ENCODE peak calls at places on chromosomes 4 and X, in six cellular contexts. Z, L, G, J, F and M are unnamed samples.
A peak's percentile ranks its signal among the peaks of the same experiment; 100 is the strongest.

GRCh38 chr4:33715996-33716395 is 2528.3 kb downstream of the ARAP2 start:
- DNase-seq in Z (peak; percentile 89), L (no peak), G (no peak), J (no peak), F (no peak), M (no peak)

GRCh38 chr4:156298230-156298629 is 344.6 kb upstream of the CTSO start:
- DNase-seq in Z (peak; percentile 95), L (no peak), G (no peak), J (no peak), F (no peak), M (no peak)

GRCh38 chr4:168367065-168367464 is 48.5 kb upstream of the DDX60 start:
- DNase-seq in Z (no peak), L (no peak), G (no peak), J (no peak), F (no peak), M (no peak)

GRCh38 chr4:108450236-108450898 is 170.0 kb upstream of the RPL34 start:
- DNase-seq in Z (no peak), L (no peak), G (no peak), J (no peak), F (no peak), M (no peak)

GRCh38 chr4:56134272-56134671 is 185.5 kb downstream of the CEP135 start:
- DNase-seq in Z (peak; percentile 94), L (no peak), G (no peak), J (no peak), F (no peak), M (no peak)

GRCh38 chr4:91267543-91267942 is 1036.2 kb upstream of the GRID2 start:
- DNase-seq in Z (no peak), L (no peak), G (no peak), J (no peak), F (no peak), M (no peak)

GRCh38 chrX:134794692-134795091 is 136.4 kb upstream of the PLAC1 start:
- DNase-seq in Z (no peak), L (no peak), G (no peak), J (no peak), F (no peak), M (no peak)

GRCh38 chr4:37008199-37008598 is 236.3 kb upstream of the NWD2 start:
- DNase-seq in Z (peak; percentile 1), L (no peak), G (no peak), J (no peak), F (peak; percentile 54), M (peak; percentile 76)

GRCh38 chr4:76674995-76675394 is 222.9 kb downstream of the SOWAHB start:
- DNase-seq in Z (no peak), L (no peak), G (no peak), J (no peak), F (no peak), M (no peak)

GRCh38 chr4:22391548-22391947 is 124.3 kb downstream of the ADGRA3 start:
- DNase-seq in Z (peak; percentile 83), L (no peak), G (no peak), J (no peak), F (no peak), M (no peak)

GRCh38 chr4:152975615-152976465 is 39.7 kb downstream of the FHDC1 start:
- DNase-seq in Z (no peak), L (no peak), G (no peak), J (no peak), F (no peak), M (no peak)

GRCh38 chrX:124573458-124573857 is 227.1 kb downstream of the SH2D1A start:
- DNase-seq in Z (no peak), L (no peak), G (no peak), J (no peak), F (no peak), M (no peak)

DNA sequence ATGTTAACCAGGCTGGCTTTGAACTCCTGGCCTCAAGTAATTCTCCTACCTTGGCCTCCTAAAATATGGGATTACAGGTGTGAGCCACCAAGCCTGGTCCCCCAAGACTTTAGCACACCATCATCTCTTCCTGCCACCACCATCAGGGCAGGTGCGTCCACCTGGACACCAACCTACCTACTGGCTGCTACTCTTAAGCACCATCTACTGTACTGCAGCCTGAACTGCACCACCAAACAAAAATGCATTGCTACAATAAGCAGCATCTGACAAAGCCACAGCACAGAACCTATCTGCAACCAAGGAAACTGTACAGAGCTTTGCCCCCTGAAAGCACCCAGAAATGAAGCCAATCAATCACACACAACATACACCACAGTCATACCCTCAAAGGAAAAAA is 139.7 kb downstream of the EFHC2 start:
- DNase-seq in Z (no peak), L (no peak), G (no peak), J (no peak), F (no peak), M (no peak)
- TF ChIP-seq CTCF in Z (no peak), L (no peak), G (no peak), J (no peak), F (no peak), M (peak; percentile 49)

GRCh38 chr4:83213640-83214039 is 71.0 kb downstream of the COQ2 start:
- DNase-seq in Z (no peak), L (no peak), G (no peak), J (no peak), F (no peak), M (no peak)
- H3K4me1 ChIP-seq in Z (peaks cover 2% of the 10 kb centered on the region), L (no peaks in the 10 kb centered on the region), G (no peaks in the 10 kb centered on the region), J (peaks cover 3% of the 10 kb centered on the region), F (peaks cover 14% of the 10 kb centered on the region), M (no peaks in the 10 kb centered on the region)

GRCh38 chr4:182577411-182577810 is 334.2 kb downstream of the TENM3 start:
- DNase-seq in Z (peak; percentile 71), L (no peak), G (no peak), J (no peak), F (no peak), M (no peak)

GRCh38 chr4:182576609-182577289 is 333.5 kb downstream of the TENM3 start:
- DNase-seq in Z (peak; percentile 57), L (no peak), G (no peak), J (no peak), F (no peak), M (no peak)

GRCh38 chr4:182578402-182578801 is 335.2 kb downstream of the TENM3 start:
- DNase-seq in Z (peak; percentile 96), L (no peak), G (peak; percentile 83), J (no peak), F (no peak), M (peak; percentile 20)

GRCh38 chr4:182574706-182575105 is 331.5 kb downstream of the TENM3 start:
- DNase-seq in Z (no peak), L (no peak), G (no peak), J (no peak), F (no peak), M (no peak)

GRCh38 chr4:182575225-182575624 is 332.0 kb downstream of the TENM3 start:
- DNase-seq in Z (no peak), L (no peak), G (no peak), J (no peak), F (no peak), M (no peak)
- H3K4me3 ChIP-seq in Z (no peak overlapping the region), L (no peak overlapping the region), G (no peak overlapping the region), J (no peak overlapping the region), F (no peak overlapping the region), M (no peak overlapping the region)

GRCh38 chr4:32087211-32087610 is 1367.0 kb downstream of the PCDH7 start:
- DNase-seq in Z (no peak), L (no peak), G (no peak), J (no peak), F (no peak), M (no peak)
- TF ChIP-seq CTCF in Z (no peak), L (no peak), G (no peak), J (no peak), F (no peak), M (no peak)